ENCODE peak calls at places on chromosomes 5 and 9, in four cellular contexts. P is H1, K is NT2/D1, U is HepG2. Q is an unnamed sample.

GRCh38 chr9:99660191-99660636 is 161.5 kb upstream of the NR4A3 start:
- DNase-seq in P (no peak), K (no peak), U (no peak), Q (no peak)

GRCh38 chr5:59034498-59035186 is 451.8 kb downstream of the RAB3C start:
- DNase-seq in P (no peak), K (no peak), U (no peak), Q (peak; percentile 40)

GRCh38 chr9:27292646-27293045 is 4.3 kb downstream of the EQTN start:
- DNase-seq in P (no peak), K (no peak), U (no peak), Q (no peak)

GRCh38 chr5:139061856-139062255 is 136.3 kb downstream of the SIL1 start:
- DNase-seq in P (no peak), K (peak; percentile 25), U (no peak), Q (no peak)

GRCh38 chr5:145687943-145688342 is 147.2 kb downstream of the PRELID2 start:
- DNase-seq in P (no peak), K (no peak), U (no peak), Q (no peak)

GRCh38 chr5:160466889-160467554 is 45.4 kb downstream of the PTTG1 start:
- DNase-seq in P (no peak), K (no peak), U (peak; percentile 80), Q (no peak)

GRCh38 chr5:153081385-153081784 is 409.1 kb upstream of the GRIA1 start:
- DNase-seq in P (no peak), K (no peak), U (no peak), Q (no peak)

GRCh38 chr9:97179616-97180015 is 127.8 kb upstream of the CCDC180 start:
- DNase-seq in P (no peak), K (no peak), U (no peak), Q (no peak)

GRCh38 chr5:172871561-172871960 is 37.5 kb downstream of the ERGIC1 start:
- DNase-seq in P (no peak), K (no peak), U (no peak), Q (no peak)

GRCh38 chr9:95313010-95313498 is 4.5 kb downstream of the FANCC start:
- DNase-seq in P (peak; percentile 36), K (no peak), U (peak; percentile 75), Q (peak; percentile 74)

GRCh38 chr9:81814404-81814793 is 113.8 kb upstream of the SPATA31D4 start:
- DNase-seq in P (no peak), K (no peak), U (peak; percentile 58), Q (no peak)

GRCh38 chr9:134404376-134405358 is 78.4 kb downstream of the RXRA start:
- DNase-seq in P (no peak), K (no peak), U (no peak), Q (no peak)

GRCh38 chr5:135307143-135307903 is 91.7 kb downstream of the MACROH2A1 start:
- DNase-seq in P (no peak), K (no peak), U (no peak), Q (no peak)

GRCh38 chr9:94973491-94973941 is 247.0 kb downstream of the AOPEP start:
- DNase-seq in P (no peak), K (no peak), U (no peak), Q (no peak)

GRCh38 chr5:135060021-135060420 is 26.0 kb upstream of the PITX1 start:
- DNase-seq in P (no peak), K (no peak), U (no peak), Q (no peak)

GRCh38 chr9:98094851-98095250 is 24.2 kb downstream of the TRIM14 start:
- DNase-seq in P (no peak), K (no peak), U (no peak), Q (no peak)

GRCh38 chr9:26129216-26129615 is 451.0 kb upstream of the TUSC1 start:
- DNase-seq in P (no peak), K (no peak), U (no peak), Q (no peak)

GRCh38 chr5:168433982-168434381 is 52.3 kb upstream of the RARS1 start:
- DNase-seq in P (no peak), K (no peak), U (no peak), Q (no peak)

GRCh38 chr5:60382761-60383160 is 317.2 kb downstream of the DEPDC1B start:
- DNase-seq in P (no peak), K (no peak), U (no peak), Q (peak; percentile 14)

GRCh38 chr5:73393606-73394489 is 54.7 kb downstream of the FOXD1 start:
- DNase-seq in P (no peak), K (no peak), U (no peak), Q (peak; percentile 35)

GRCh38 chr9:114450833-114451706 is 54.2 kb downstream of the WHRN start:
- DNase-seq in P (no peak), K (no peak), U (no peak), Q (no peak)

GRCh38 chr5:65102826-65103673 is 334.3 kb downstream of the CWC27 start:
- DNase-seq in P (no peak), K (peak; percentile 25), U (peak; percentile 35), Q (peak; percentile 21)

GRCh38 chr5:133691448-133691847 is 79.1 kb upstream of the FSTL4 start:
- DNase-seq in P (no peak), K (no peak), U (no peak), Q (no peak)

GRCh38 chr9:105341784-105342183 is 97.3 kb downstream of the SLC44A1 start:
- DNase-seq in P (no peak), K (no peak), U (no peak), Q (no peak)

GRCh38 chr9:88916875-88917274 is 74.4 kb upstream of the S1PR3 start:
- DNase-seq in P (no peak), K (no peak), U (no peak), Q (no peak)

GRCh38 chr5:16626696-16627264 is 10.0 kb upstream of the RETREG1 start:
- DNase-seq in P (no peak), K (no peak), U (no peak), Q (no peak)

GRCh38 chr9:111036068-111036789 is 2.0 kb downstream of the LPAR1 start:
- DNase-seq in P (no peak), K (no peak), U (no peak), Q (peak; percentile 61)

GRCh38 chr5:37517686-37518085 is 138.6 kb downstream of the WDR70 start:
- DNase-seq in P (no peak), K (no peak), U (no peak), Q (no peak)

GRCh38 chr5:141192110-141192725 is at the start of gene PCDHB10:
- DNase-seq in P (no peak), K (peak; percentile 36), U (peak; percentile 9), Q (peak; percentile 17)

GRCh38 chr5:59744531-59744992 is 149.0 kb downstream of the PDE4D start:
- DNase-seq in P (no peak), K (no peak), U (no peak), Q (no peak)

GRCh38 chr5:135149956-135150723 is 116.1 kb upstream of the PITX1 start:
- DNase-seq in P (no peak), K (no peak), U (no peak), Q (no peak)

GRCh38 chr9:15137658-15138356 is 169.2 kb downstream of the TTC39B start:
- DNase-seq in P (no peak), K (no peak), U (no peak), Q (no peak)

GRCh38 chr9:3848445-3849114 is 322.8 kb upstream of the RFX3 start:
- DNase-seq in P (peak; percentile 47), K (peak; percentile 60), U (peak; percentile 4), Q (peak; percentile 10)

GRCh38 chr5:88692979-88693932 is 189.7 kb downstream of the MEF2C start:
- DNase-seq in P (no peak), K (no peak), U (no peak), Q (no peak)

GRCh38 chr9:38708759-38709158 is 11.2 kb downstream of the FAM240B start:
- DNase-seq in P (no peak), K (no peak), U (no peak), Q (no peak)
- TF ChIP-seq SUZ12 in P (no peak), K (no peak), U (no peak), Q (no peak)

DNA sequence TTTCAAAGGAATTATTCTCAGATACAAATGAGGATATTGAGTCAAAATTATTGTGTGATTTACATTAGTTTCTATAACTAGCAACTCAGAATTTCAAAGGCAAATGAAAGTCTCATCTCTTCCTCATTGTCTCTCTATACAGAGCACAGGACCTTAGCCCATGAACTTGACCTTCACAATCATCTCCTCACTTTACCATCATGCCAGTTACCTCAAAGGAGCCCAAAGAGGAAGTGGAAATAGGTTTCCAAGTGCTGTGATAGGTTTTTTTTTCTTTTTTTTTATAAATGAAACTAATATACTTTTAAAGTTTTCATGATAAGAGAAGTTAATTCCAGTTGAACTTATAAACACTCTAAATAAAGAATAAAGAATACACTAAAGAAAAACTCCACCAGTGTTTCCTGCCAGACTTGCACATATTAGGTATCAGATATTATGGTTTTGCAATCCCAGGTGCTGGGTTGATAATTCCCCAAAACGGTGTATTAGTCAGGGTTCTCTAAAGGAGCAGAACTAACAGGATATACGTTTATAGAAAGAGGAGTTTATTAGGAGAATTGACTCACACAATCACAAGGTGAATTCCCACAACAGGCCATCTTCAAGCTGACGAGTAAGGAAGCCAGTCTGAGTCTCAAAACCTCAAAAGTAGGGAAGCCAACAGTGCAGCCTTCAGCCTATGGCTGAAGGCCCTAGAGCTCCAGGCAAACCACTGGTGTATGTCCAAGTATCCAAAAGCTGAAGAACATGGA is 50.1 kb upstream of the ADAMTS16 start:
- DNase-seq in P (no peak), K (no peak), U (no peak), Q (no peak)
- TF ChIP-seq SUZ12 in P (no peak), K (no peak), U (no peak), Q (no peak)

GRCh38 chr5:82986404-82986803 is 90.8 kb downstream of the TMEM167A start:
- DNase-seq in P (no peak), K (no peak), U (no peak), Q (no peak)

GRCh38 chr5:82991059-82991458 is 86.1 kb downstream of the TMEM167A start:
- DNase-seq in P (no peak), K (no peak), U (no peak), Q (no peak)

GRCh38 chr5:82987188-82987587 is 90.0 kb downstream of the TMEM167A start:
- DNase-seq in P (no peak), K (no peak), U (no peak), Q (no peak)

DNA sequence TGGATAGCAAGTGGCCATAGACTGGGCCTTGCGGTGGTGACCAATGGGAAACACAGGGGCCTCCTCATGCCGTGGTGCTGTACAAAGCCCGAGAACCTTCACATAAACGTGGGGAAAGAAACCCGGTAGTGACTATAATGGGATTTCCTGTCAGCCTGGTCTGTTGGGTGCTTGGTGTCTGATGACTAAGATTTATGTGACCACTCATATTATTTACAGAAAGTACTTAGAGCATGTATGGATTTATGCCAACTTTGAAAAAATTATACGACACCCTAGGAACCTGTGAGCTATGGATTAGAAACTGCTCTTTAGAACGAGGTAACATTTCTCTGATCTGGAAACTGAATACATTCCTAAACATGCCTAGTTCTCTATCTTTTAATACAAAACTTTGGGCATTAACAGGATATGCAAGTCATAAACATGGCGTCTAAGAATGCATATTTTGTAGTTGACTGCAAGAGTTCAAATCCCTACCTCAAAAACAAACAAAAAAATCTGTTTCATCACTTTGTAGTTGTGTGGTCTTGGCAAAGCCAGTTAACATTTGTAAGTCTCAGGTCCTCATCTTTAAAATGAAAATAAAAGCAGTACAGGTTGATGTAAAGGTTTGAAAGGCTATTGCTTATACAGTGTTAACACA is 85.4 kb downstream of the TMEM167A start:
- DNase-seq in P (no peak), K (no peak), U (no peak), Q (no peak)
- TF ChIP-seq SUZ12 in P (no peak), K (no peak), U (no peak), Q (no peak)

DNA sequence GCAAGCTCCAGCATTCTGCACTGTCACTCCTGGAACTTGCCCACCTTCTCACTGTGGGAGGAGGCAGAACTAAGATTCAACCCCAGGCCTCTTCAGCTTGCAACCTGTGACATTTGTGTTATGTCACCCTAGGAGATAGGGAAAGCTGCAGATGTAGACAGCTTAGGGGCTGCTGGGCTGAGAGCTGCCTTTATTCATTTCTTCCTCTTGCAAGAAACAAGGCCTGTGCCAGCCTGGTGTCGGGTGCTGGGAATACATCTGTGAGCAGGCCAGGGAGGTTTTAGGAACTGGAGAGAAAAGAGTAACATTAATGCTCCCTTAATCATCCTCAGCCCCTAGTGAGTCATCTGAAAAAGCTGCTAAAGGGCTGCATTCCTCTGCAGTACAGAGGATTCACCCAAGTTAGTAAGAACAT is 101.8 kb downstream of the FGF18 start:
- DNase-seq in P (no peak), K (peak; percentile 20), U (no peak), Q (no peak)
- TF ChIP-seq SUZ12 in P (no peak), K (no peak), U (no peak), Q (no peak)

Q was measured in HEK293T.